ENCODE peak calls at places on chromosome 14, in four cellular contexts. One of them, this sample, is unnamed.

GRCh38 chr14:102090713-102091112 is 3.9 kb upstream of the HSP90AA1 start:
- DNase-seq in K562: no peak
- DNase-seq in SK-N-SH: no peak
- DNase-seq in HepG2: no peak
- DNase-seq in this sample: no peak

GRCh38 chr14:99195602-99196309 is 76.2 kb downstream of the BCL11B start:
- DNase-seq in HepG2: no peak
- DNase-seq in SK-N-SH: no peak
- DNase-seq in K562: no peak
- DNase-seq in this sample: no peak

GRCh38 chr14:44035707-44036106 is 471.4 kb downstream of the FSCB start:
- DNase-seq in SK-N-SH: no peak
- DNase-seq in HepG2: no peak
- DNase-seq in K562: no peak
- DNase-seq in this sample: no peak

GRCh38 chr14:100141133-100141497 is 18.3 kb downstream of the DEGS2 start:
- DNase-seq in K562: no peak
- DNase-seq in HepG2: no peak
- DNase-seq in SK-N-SH: no peak
- DNase-seq in this sample: no peak

GRCh38 chr14:31043379-31043778 is 17.2 kb upstream of the STRN3 start:
- DNase-seq in HepG2: no peak
- DNase-seq in K562: no peak
- DNase-seq in SK-N-SH: no peak
- DNase-seq in this sample: no peak

GRCh38 chr14:70832536-70833305 is 23.4 kb upstream of the MAP3K9 start:
- DNase-seq in HepG2: no peak
- DNase-seq in SK-N-SH: no peak
- DNase-seq in K562: no peak
- DNase-seq in this sample: no peak

GRCh38 chr14:101225116-101225728 is 321.7 kb upstream of the RTL1 start:
- DNase-seq in HepG2: no peak
- DNase-seq in SK-N-SH: no peak
- DNase-seq in K562: peak; percentile 46
- DNase-seq in this sample: no peak

GRCh38 chr14:72878746-72879145 is 15.2 kb downstream of the DPF3 start:
- DNase-seq in HepG2: no peak
- DNase-seq in K562: no peak
- DNase-seq in SK-N-SH: no peak
- DNase-seq in this sample: no peak

GRCh38 chr14:31038521-31039166 is 12.5 kb upstream of the STRN3 start:
- DNase-seq in HepG2: peak; percentile 82
- DNase-seq in SK-N-SH: peak; percentile 25
- DNase-seq in K562: no peak
- DNase-seq in this sample: peak; percentile 89

GRCh38 chr14:88929656-88930436 is 105.4 kb downstream of the TTC8 start:
- DNase-seq in K562: peak; percentile 12
- DNase-seq in SK-N-SH: no peak
- DNase-seq in HepG2: peak; percentile 3
- DNase-seq in this sample: no peak

GRCh38 chr14:63659726-63660125 is 18.1 kb upstream of the WDR89 start:
- DNase-seq in HepG2: peak; percentile 43
- DNase-seq in K562: no peak
- DNase-seq in SK-N-SH: no peak
- DNase-seq in this sample: no peak

GRCh38 chr14:65446159-65446558 is 33.6 kb downstream of the FUT8 start:
- DNase-seq in HepG2: no peak
- DNase-seq in K562: no peak
- DNase-seq in SK-N-SH: no peak
- DNase-seq in this sample: no peak

GRCh38 chr14:82482345-82482744 is 948.7 kb upstream of the SEL1L start:
- DNase-seq in K562: no peak
- DNase-seq in SK-N-SH: no peak
- DNase-seq in HepG2: no peak
- DNase-seq in this sample: no peak

GRCh38 chr14:100435459-100435858 is 112.3 kb downstream of the SLC25A47 start:
- DNase-seq in HepG2: no peak
- DNase-seq in K562: no peak
- DNase-seq in SK-N-SH: no peak
- DNase-seq in this sample: no peak

GRCh38 chr14:30882431-30882830 is 8.1 kb downstream of the COCH start:
- DNase-seq in SK-N-SH: no peak
- DNase-seq in K562: no peak
- DNase-seq in HepG2: no peak
- DNase-seq in this sample: no peak

GRCh38 chr14:31084385-31084784 is 58.2 kb upstream of the STRN3 start:
- DNase-seq in HepG2: peak; percentile 42
- DNase-seq in SK-N-SH: no peak
- DNase-seq in K562: peak; percentile 35
- DNase-seq in this sample: no peak

GRCh38 chr14:92847220-92848148 is 53.4 kb downstream of the GOLGA5 start:
- DNase-seq in K562: no peak
- DNase-seq in HepG2: no peak
- DNase-seq in SK-N-SH: no peak
- DNase-seq in this sample: no peak

GRCh38 chr14:23562822-23563472 is 4.6 kb downstream of the AP1G2 start:
- DNase-seq in SK-N-SH: peak; percentile 78
- DNase-seq in HepG2: peak; percentile 74
- DNase-seq in K562: peak; percentile 29
- DNase-seq in this sample: no peak

GRCh38 chr14:91744068-91744480 is 12.2 kb upstream of the CATSPERB start:
- DNase-seq in SK-N-SH: no peak
- DNase-seq in HepG2: no peak
- DNase-seq in K562: no peak
- DNase-seq in this sample: peak; percentile 6

GRCh38 chr14:68661226-68662225 is 131.3 kb downstream of the ZFP36L1 start:
- DNase-seq in SK-N-SH: no peak
- DNase-seq in K562: no peak
- DNase-seq in HepG2: no peak
- DNase-seq in this sample: no peak

GRCh38 chr14:45891417-45892080 is 638.5 kb upstream of the MIS18BP1 start:
- DNase-seq in SK-N-SH: no peak
- DNase-seq in HepG2: no peak
- DNase-seq in K562: no peak
- DNase-seq in this sample: no peak

GRCh38 chr14:51285102-51285501 is 45.1 kb downstream of the TMX1 start:
- DNase-seq in HepG2: no peak
- DNase-seq in SK-N-SH: no peak
- DNase-seq in K562: no peak
- DNase-seq in this sample: no peak

GRCh38 chr14:48454887-48455286 is 779.5 kb upstream of the MDGA2 start:
- DNase-seq in HepG2: no peak
- DNase-seq in SK-N-SH: no peak
- DNase-seq in K562: no peak
- DNase-seq in this sample: no peak

GRCh38 chr14:100549834-100550625 is 37.2 kb downstream of the BEGAIN start:
- DNase-seq in SK-N-SH: no peak
- DNase-seq in HepG2: no peak
- DNase-seq in K562: no peak
- DNase-seq in this sample: no peak

GRCh38 chr14:56133547-56133946 is 15.3 kb downstream of the PELI2 start:
- DNase-seq in SK-N-SH: no peak
- DNase-seq in K562: no peak
- DNase-seq in HepG2: no peak
- DNase-seq in this sample: no peak

GRCh38 chr14:67514650-67515385 is 18.3 kb upstream of the PLEKHH1 start:
- DNase-seq in HepG2: no peak
- DNase-seq in SK-N-SH: peak; percentile 83
- DNase-seq in K562: peak; percentile 59
- DNase-seq in this sample: no peak

GRCh38 chr14:73977896-73978295 is 27.8 kb downstream of the COQ6 start:
- DNase-seq in K562: no peak
- DNase-seq in SK-N-SH: no peak
- DNase-seq in HepG2: no peak
- DNase-seq in this sample: no peak

GRCh38 chr14:100222219-100223093 is 16.5 kb upstream of the YY1 start:
- DNase-seq in K562: no peak
- DNase-seq in SK-N-SH: no peak
- DNase-seq in HepG2: no peak
- DNase-seq in this sample: no peak

GRCh38 chr14:61186793-61187641 is 94.1 kb downstream of the TMEM30B start:
- DNase-seq in HepG2: no peak
- DNase-seq in K562: no peak
- DNase-seq in SK-N-SH: no peak
- DNase-seq in this sample: no peak

GRCh38 chr14:61185534-61185933 is 95.6 kb downstream of the TMEM30B start:
- DNase-seq in HepG2: no peak
- DNase-seq in SK-N-SH: no peak
- DNase-seq in K562: no peak
- DNase-seq in this sample: no peak

GRCh38 chr14:61186341-61186740 is 94.8 kb downstream of the TMEM30B start:
- DNase-seq in K562: no peak
- DNase-seq in SK-N-SH: no peak
- DNase-seq in HepG2: no peak
- DNase-seq in this sample: no peak

GRCh38 chr14:61183486-61183885 is 97.7 kb downstream of the TMEM30B start:
- DNase-seq in K562: no peak
- DNase-seq in HepG2: no peak
- DNase-seq in SK-N-SH: no peak
- DNase-seq in this sample: no peak

DNA sequence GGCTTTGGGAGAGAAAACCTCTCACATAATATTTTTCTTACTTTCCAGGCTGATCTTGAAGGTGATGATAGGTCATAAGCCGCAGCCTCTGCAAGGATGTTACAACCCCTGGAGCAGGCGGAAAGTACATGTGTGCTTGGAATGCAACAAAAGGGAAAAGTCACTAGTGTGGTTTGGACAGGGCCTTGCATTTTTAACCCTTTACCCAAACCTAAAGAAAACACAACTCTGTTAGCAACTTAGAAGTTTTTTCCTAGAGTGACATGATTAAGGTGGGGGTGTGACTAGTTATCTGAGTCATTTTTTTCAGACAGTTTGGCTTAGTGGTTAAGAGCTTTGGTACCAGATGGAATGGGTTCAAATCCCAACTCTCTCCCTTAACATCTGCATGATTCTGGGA is 97.0 kb downstream of the TMEM30B start:
- DNase-seq in HepG2: no peak
- DNase-seq in K562: no peak
- DNase-seq in SK-N-SH: no peak
- DNase-seq in this sample: no peak
- TF ChIP-seq ELF1 in HepG2: no peak
- TF ChIP-seq ELF1 in K562: no peak
- TF ChIP-seq ELF1 in SK-N-SH: no peak
- TF ChIP-seq ELF1 in this sample: no peak

DNA sequence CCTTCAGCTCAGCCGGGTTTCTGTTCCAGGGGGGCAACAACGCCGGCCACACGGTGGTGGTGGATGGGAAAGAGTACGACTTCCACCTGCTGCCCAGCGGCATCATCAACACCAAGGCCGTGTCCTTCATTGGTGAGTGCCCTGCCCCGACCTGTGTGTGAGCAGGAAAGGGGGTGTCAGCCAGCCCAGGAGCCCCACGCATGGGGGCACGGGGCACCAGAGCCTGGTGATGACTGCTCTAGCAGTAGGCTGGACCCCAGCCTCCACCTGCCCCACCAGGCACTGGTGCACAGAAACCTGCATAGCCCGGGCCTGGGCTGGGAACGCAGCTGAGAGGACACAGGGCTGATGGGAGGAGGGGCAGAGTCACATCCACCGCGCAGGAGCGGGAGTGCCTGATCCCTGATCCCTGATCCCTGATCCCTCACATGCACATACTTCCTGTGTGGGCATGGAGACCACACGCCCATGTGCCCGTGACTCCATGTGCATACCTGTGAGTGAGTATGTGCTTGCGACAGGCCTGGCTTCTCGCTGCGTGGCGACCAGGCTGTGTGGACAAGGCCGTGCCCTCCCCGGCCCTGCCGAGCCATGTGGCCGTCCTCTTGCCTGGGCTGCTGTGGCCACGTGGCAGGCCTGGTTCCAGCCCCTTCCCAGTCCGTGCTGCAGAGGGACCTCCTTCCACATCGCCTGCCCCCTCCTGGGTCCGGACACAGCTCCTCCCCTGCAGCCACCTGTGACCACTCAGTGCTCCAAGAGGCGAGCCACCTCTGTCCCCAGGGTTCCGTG is 11.2 kb downstream of the ADSS1 start:
- DNase-seq in SK-N-SH: no peak
- DNase-seq in K562: no peak
- DNase-seq in HepG2: peak; percentile 83
- DNase-seq in this sample: no peak
- TF ChIP-seq ELF1 in SK-N-SH: no peak
- TF ChIP-seq ELF1 in K562: no peak
- TF ChIP-seq ELF1 in HepG2: peak; percentile 48
- TF ChIP-seq ELF1 in this sample: no peak

GRCh38 chr14:32104308-32104707 is 27.2 kb downstream of the ARHGAP5 start:
- DNase-seq in K562: no peak
- DNase-seq in SK-N-SH: no peak
- DNase-seq in HepG2: no peak
- DNase-seq in this sample: no peak

GRCh38 chr14:32104803-32105202 is 27.7 kb downstream of the ARHGAP5 start:
- DNase-seq in HepG2: no peak
- DNase-seq in SK-N-SH: no peak
- DNase-seq in K562: no peak
- DNase-seq in this sample: no peak

GRCh38 chr14:32102968-32103367 is 25.9 kb downstream of the ARHGAP5 start:
- DNase-seq in HepG2: no peak
- DNase-seq in K562: no peak
- DNase-seq in SK-N-SH: no peak
- DNase-seq in this sample: no peak

GRCh38 chr14:32100175-32100574 is 23.1 kb downstream of the ARHGAP5 start:
- DNase-seq in K562: no peak
- DNase-seq in HepG2: no peak
- DNase-seq in SK-N-SH: no peak
- DNase-seq in this sample: no peak

GRCh38 chr14:32102152-32102787 is 25.2 kb downstream of the ARHGAP5 start:
- DNase-seq in HepG2: no peak
- DNase-seq in K562: no peak
- DNase-seq in SK-N-SH: no peak
- DNase-seq in this sample: no peak
- TF ChIP-seq ELF1 in HepG2: no peak
- TF ChIP-seq ELF1 in K562: no peak
- TF ChIP-seq ELF1 in SK-N-SH: no peak
- TF ChIP-seq ELF1 in this sample: no peak

GRCh38 chr14:49999216-49999761 is 106.4 kb downstream of the ARF6 start:
- DNase-seq in SK-N-SH: peak; percentile 58
- DNase-seq in K562: no peak
- DNase-seq in HepG2: no peak
- DNase-seq in this sample: peak; percentile 71
- TF ChIP-seq ELF1 in SK-N-SH: no peak
- TF ChIP-seq ELF1 in K562: peak; percentile 49
- TF ChIP-seq ELF1 in HepG2: no peak
- TF ChIP-seq ELF1 in this sample: no peak